ENCODE peak calls at places on chromosome 5, in ten cellular contexts. L is PC-3, T is H9, K is upper lobe of right lung, D is colonic mucosa, N is lower lobe of right lung, F is tibial artery, C is IMR-90, V is thyroid gland, E is cardiac muscle cell. I is an unnamed sample.

GRCh38 chr5:151039665-151040064 is 19.3 kb downstream of the GPX3 start:
- DNase-seq in L (no peak), T (no peak), K (no peak), D (no peak), N (peak; percentile 31), F (no peak), C (no peak), V (no peak), E (no peak), I (no peak)

GRCh38 chr5:34686762-34687268 is 30.7 kb downstream of the RAI14 start:
- DNase-seq in L (peak; percentile 93), T (no peak), K (peak; percentile 75), D (peak; percentile 86), N (peak; percentile 76), F (peak; percentile 53), C (peak; percentile 99), V (peak; percentile 78), E (peak; percentile 90), I (peak; percentile 42)

GRCh38 chr5:61304611-61305369 is 27.3 kb upstream of the ZSWIM6 start:
- DNase-seq in L (peak; percentile 88), T (no peak), K (peak; percentile 67), D (peak; percentile 81), N (peak; percentile 71), F (no peak), C (peak; percentile 94), V (no peak), E (no peak), I (no peak)

GRCh38 chr5:15261279-15261668 is 238.7 kb upstream of the FBXL7 start:
- DNase-seq in L (no peak), T (no peak), K (no peak), D (no peak), N (no peak), F (no peak), C (no peak), V (no peak), E (no peak), I (peak; percentile 9)

GRCh38 chr5:83450183-83450839 is 21.2 kb upstream of the VCAN start:
- DNase-seq in L (peak; percentile 81), T (no peak), K (no peak), D (no peak), N (no peak), F (no peak), C (no peak), V (no peak), E (no peak), I (peak; percentile 14)

GRCh38 chr5:160463775-160464465 is 42.3 kb downstream of the PTTG1 start:
- DNase-seq in L (peak; percentile 91), T (no peak), K (no peak), D (no peak), N (no peak), F (no peak), C (peak; percentile 93), V (no peak), E (no peak), I (no peak)

GRCh38 chr5:16784843-16785791 is 151.0 kb downstream of the MYO10 start:
- DNase-seq in L (no peak), T (no peak), K (no peak), D (no peak), N (no peak), F (no peak), C (peak; percentile 31), V (no peak), E (no peak), I (no peak)

GRCh38 chr5:126066795-126067321 is 356.4 kb upstream of the GRAMD2B start:
- DNase-seq in L (no peak), T (no peak), K (no peak), D (no peak), N (no peak), F (no peak), C (no peak), V (no peak), E (no peak), I (no peak)

GRCh38 chr5:18967637-18968036 is 1020.4 kb downstream of the CDH18 start:
- DNase-seq in L (peak; percentile 56), T (no peak), K (no peak), D (no peak), N (no peak), F (no peak), C (no peak), V (no peak), E (no peak), I (no peak)

GRCh38 chr5:9516591-9516990 is 29.3 kb downstream of the SEMA5A start:
- DNase-seq in L (peak; percentile 40), T (peak; percentile 59), K (no peak), D (no peak), N (no peak), F (no peak), C (no peak), V (no peak), E (no peak), I (no peak)
- TF ChIP-seq CTCF in L (peak; percentile 60), T (peak; percentile 51), K (no peak), D (no peak), N (no peak), F (no peak), C (no peak), V (no peak), E (peak; percentile 3), I (no peak)

GRCh38 chr5:168694289-168694688 is 115.1 kb upstream of the PANK3 start:
- DNase-seq in L (no peak), T (no peak), K (no peak), D (no peak), N (no peak), F (no peak), C (no peak), V (no peak), E (no peak), I (no peak)
- H3K4me1 ChIP-seq in L (no peaks in the 10 kb centered on the region), T (no peaks in the 10 kb centered on the region), K (no peaks in the 10 kb centered on the region), D (no peaks in the 10 kb centered on the region), N (no peaks in the 10 kb centered on the region), F (peaks cover 6% of the 10 kb centered on the region), C (no peaks in the 10 kb centered on the region), V (no peaks in the 10 kb centered on the region), E (no peaks in the 10 kb centered on the region), I (peaks cover 28% of the 10 kb centered on the region)

GRCh38 chr5:141815051-141815795 is 63.0 kb downstream of the PCDH1 start:
- DNase-seq in L (no peak), T (no peak), K (no peak), D (no peak), N (no peak), F (no peak), C (no peak), V (no peak), E (no peak), I (no peak)

GRCh38 chr5:141815796-141816180 is 62.4 kb downstream of the PCDH1 start:
- DNase-seq in L (no peak), T (no peak), K (no peak), D (no peak), N (no peak), F (no peak), C (no peak), V (no peak), E (no peak), I (no peak)

GRCh38 chr5:141814064-141814982 is 63.9 kb downstream of the PCDH1 start:
- DNase-seq in L (peak; percentile 64), T (peak; percentile 89), K (peak; percentile 83), D (peak; percentile 75), N (peak; percentile 71), F (no peak), C (no peak), V (peak; percentile 47), E (peak; percentile 70), I (peak; percentile 55)

GRCh38 chr5:141817631-141818030 is 60.6 kb downstream of the PCDH1 start:
- DNase-seq in L (no peak), T (no peak), K (no peak), D (no peak), N (no peak), F (no peak), C (no peak), V (no peak), E (no peak), I (no peak)

GRCh38 chr5:141816598-141817399 is 61.4 kb downstream of the PCDH1 start:
- DNase-seq in L (no peak), T (peak; percentile 95), K (no peak), D (no peak), N (no peak), F (no peak), C (no peak), V (no peak), E (no peak), I (peak; percentile 74)
- H3K27me3 ChIP-seq in L (no peaks in the 10 kb centered on the region), T (no peaks in the 10 kb centered on the region), K (no peaks in the 10 kb centered on the region), D (no peaks in the 10 kb centered on the region), N (peaks cover under 1% of the 10 kb centered on the region), F (peaks cover 6% of the 10 kb centered on the region), C (peaks cover 40% of the 10 kb centered on the region), V (no peaks in the 10 kb centered on the region), E (peaks cover 11% of the 10 kb centered on the region), I (peaks cover 4% of the 10 kb centered on the region)

GRCh38 chr5:74300808-74301389 is 339.6 kb downstream of the ENC1 start:
- DNase-seq in L (no peak), T (no peak), K (no peak), D (no peak), N (no peak), F (no peak), C (no peak), V (no peak), E (no peak), I (no peak)

GRCh38 chr5:74299833-74300232 is 340.7 kb downstream of the ENC1 start:
- DNase-seq in L (no peak), T (no peak), K (no peak), D (no peak), N (no peak), F (no peak), C (no peak), V (no peak), E (no peak), I (no peak)

GRCh38 chr5:74294231-74294705 is 346.3 kb downstream of the ENC1 start:
- DNase-seq in L (no peak), T (no peak), K (no peak), D (no peak), N (no peak), F (no peak), C (no peak), V (peak; percentile 26), E (no peak), I (peak; percentile 21)

GRCh38 chr5:74295141-74295540 is 345.4 kb downstream of the ENC1 start:
- DNase-seq in L (no peak), T (no peak), K (no peak), D (no peak), N (no peak), F (no peak), C (no peak), V (no peak), E (no peak), I (no peak)

GRCh38 chr5:74296685-74297084 is 343.8 kb downstream of the ENC1 start:
- DNase-seq in L (no peak), T (no peak), K (no peak), D (no peak), N (no peak), F (no peak), C (peak; percentile 66), V (peak; percentile 64), E (no peak), I (no peak)
- TF ChIP-seq CTCF in L (no peak), T (no peak), K (no peak), D (no peak), N (no peak), F (no peak), C (no peak), V (no peak), E (no peak), I (no peak)